ENCODE peak calls at places on chromosomes 3 and 15, in eight cellular contexts. T, A, X, Y, M, O, Q and R are unnamed samples.

GRCh38 chr15:60507596-60508424 is 28.9 kb upstream of the ICE2 start:
- DNase-seq in T (peak), A (peak), X (peak), Y (no peak), M (peak), O (peak), Q (no peak), R (peak)

GRCh38 chr3:194686816-194687637 is 1.3 kb downstream of the FAM43A start:
- DNase-seq in T (peak), A (peak), X (no peak), Y (no peak), M (peak), O (peak), Q (peak), R (peak)

GRCh38 chr15:58568157-58568571 is 136.4 kb downstream of the LIPC start:
- DNase-seq in T (no peak), A (peak), X (no peak), Y (no peak), M (peak), O (peak), Q (no peak), R (no peak)

GRCh38 chr3:108183971-108184370 is 38.3 kb downstream of the IFT57 start:
- DNase-seq in T (no peak), A (no peak), X (no peak), Y (no peak), M (no peak), O (no peak), Q (no peak), R (no peak)

GRCh38 chr15:81531141-81531592 is 157.2 kb upstream of the TMC3 start:
- DNase-seq in T (no peak), A (no peak), X (no peak), Y (no peak), M (peak), O (no peak), Q (no peak), R (no peak)

GRCh38 chr15:66293419-66294156 is at the start of gene DIS3L:
- DNase-seq in T (peak), A (peak), X (peak), Y (peak), M (peak), O (peak), Q (peak), R (peak)

GRCh38 chr15:69628256-69629093 is 175.9 kb downstream of the RPLP1 start:
- DNase-seq in T (no peak), A (no peak), X (no peak), Y (no peak), M (no peak), O (no peak), Q (no peak), R (no peak)

GRCh38 chr3:134311265-134311664 is 60.6 kb upstream of the RYK start:
- DNase-seq in T (no peak), A (no peak), X (no peak), Y (no peak), M (no peak), O (no peak), Q (no peak), R (no peak)

GRCh38 chr15:62362608-62363007 is 197.5 kb upstream of the C2CD4B start:
- DNase-seq in T (no peak), A (no peak), X (no peak), Y (no peak), M (no peak), O (no peak), Q (no peak), R (no peak)

GRCh38 chr3:36192901-36193300 is 187.4 kb upstream of the STAC start:
- DNase-seq in T (peak), A (no peak), X (no peak), Y (no peak), M (no peak), O (no peak), Q (no peak), R (no peak)

GRCh38 chr15:85743392-85744045 is 51.2 kb downstream of the KLHL25 start:
- DNase-seq in T (no peak), A (no peak), X (no peak), Y (no peak), M (no peak), O (no peak), Q (no peak), R (peak)

GRCh38 chr3:192060160-192060783 is 599.3 kb downstream of the PYDC2 start:
- DNase-seq in T (no peak), A (peak), X (no peak), Y (no peak), M (no peak), O (no peak), Q (no peak), R (no peak)

GRCh38 chr15:55823699-55824098 is 80.7 kb upstream of the PRTG start:
- DNase-seq in T (no peak), A (no peak), X (no peak), Y (no peak), M (no peak), O (no peak), Q (no peak), R (no peak)

GRCh38 chr3:94645790-94646189 is 582.9 kb downstream of the NSUN3 start:
- DNase-seq in T (no peak), A (no peak), X (no peak), Y (no peak), M (no peak), O (no peak), Q (no peak), R (no peak)

GRCh38 chr3:52704611-52705437 is 767 bp downstream of the GLT8D1 start:
- DNase-seq in T (peak), A (no peak), X (peak), Y (no peak), M (peak), O (no peak), Q (no peak), R (no peak)

GRCh38 chr3:79729096-79729495 is 38.7 kb downstream of the ROBO1 start:
- DNase-seq in T (no peak), A (peak), X (no peak), Y (no peak), M (peak), O (peak), Q (no peak), R (peak)

GRCh38 chr3:151971194-151971771 is 97.8 kb downstream of the SUCNR1 start:
- DNase-seq in T (no peak), A (no peak), X (no peak), Y (no peak), M (no peak), O (no peak), Q (no peak), R (no peak)

GRCh38 chr15:20358781-20359414 is 182.7 kb downstream of the GOLGA6L6 start:
- DNase-seq in T (no peak), A (no peak), X (no peak), Y (no peak), M (no peak), O (no peak), Q (no peak), R (no peak)